ENCODE peak calls at places on chromosomes 4 and X, in five cellular contexts. P is stimulated activated CD8-positive, alpha-beta memory T cell treated with anti-CD3 and anti-CD28 coated beads, Interleukin-15, amount 100 ng/mL, for 4 hours; Z is ureter; Y is COR-L47; T is germinal center. J is an unnamed sample.

GRCh38 chr4:78902313-78902712 is 36.9 kb downstream of the PAQR3 start:
- DNase-seq in T (no peak), Y (no peak), Z (no peak), P (no peak), J (no peak)

GRCh38 chrX:119669424-119670037 is 23.4 kb downstream of the SEPTIN6 start:
- DNase-seq in Y (no peak), P (no peak), T (no peak), Z (no peak), J (no peak)

GRCh38 chr4:38804654-38805295 is at the start of gene TLR1:
- DNase-seq in Z (no peak), P (no peak), T (peak), Y (no peak), J (peak)

GRCh38 chrX:15745179-15745578 is 7.1 kb downstream of the CA5B start:
- DNase-seq in Y (no peak), P (no peak), T (no peak), Z (no peak), J (no peak)

GRCh38 chrX:34656467-34656841 is 631 bp downstream of the TMEM47 start:
- DNase-seq in T (no peak), Y (no peak), P (no peak), Z (peak), J (no peak)

GRCh38 chr4:121189351-121189750 is 25.2 kb upstream of the TNIP3 start:
- DNase-seq in T (no peak), Y (no peak), Z (no peak), P (no peak), J (no peak)

GRCh38 chr4:83503974-83504373 is 19.1 kb upstream of the ABRAXAS1 start:
- DNase-seq in Z (no peak), P (no peak), Y (no peak), T (no peak), J (no peak)

GRCh38 chr4:98614655-98615054 is 43.8 kb downstream of the TSPAN5 start:
- DNase-seq in Y (no peak), Z (no peak), T (no peak), P (no peak), J (no peak)

GRCh38 chrX:120731386-120731785 is 101.5 kb upstream of the C1GALT1C1 start:
- DNase-seq in T (no peak), Z (no peak), P (no peak), Y (no peak), J (no peak)

GRCh38 chrX:148134578-148134977 is 153.4 kb downstream of the FMR1NB start:
- DNase-seq in T (no peak), Z (no peak), Y (no peak), P (no peak), J (no peak)

GRCh38 chr4:184094532-184095192 is 123.0 kb downstream of the ENPP6 start:
- DNase-seq in Y (no peak), P (no peak), T (no peak), Z (no peak), J (no peak)

GRCh38 chr4:13523105-13523477 is 21.2 kb downstream of the NKX3-2 start:
- DNase-seq in Z (no peak), P (no peak), T (no peak), Y (no peak), J (no peak)

GRCh38 chr4:1842993-1843448 is 12.9 kb downstream of the LETM1 start:
- DNase-seq in P (no peak), T (no peak), Y (no peak), Z (no peak), J (no peak)

GRCh38 chrX:107742754-107743191 is 32.8 kb downstream of the TSC22D3 start:
- DNase-seq in T (no peak), P (no peak), Z (no peak), Y (no peak), J (no peak)

GRCh38 chrX:77436271-77436670 is 10.9 kb upstream of the FGF16 start:
- DNase-seq in T (no peak), Y (no peak), P (no peak), Z (no peak), J (no peak)

GRCh38 chrX:122868626-122869025 is 315.5 kb upstream of the GRIA3 start:
- DNase-seq in P (no peak), Z (no peak), T (no peak), Y (no peak), J (no peak)

GRCh38 chr4:82624819-82625218 is 63.0 kb upstream of the TMEM150C start:
- DNase-seq in T (no peak), Z (no peak), Y (no peak), P (no peak), J (no peak)

GRCh38 chr4:173333658-173334084 is 487 bp downstream of the HMGB2 start:
- DNase-seq in P (peak), T (peak), Y (peak), Z (peak), J (no peak)

GRCh38 chrX:146881521-146881920 is 67.0 kb upstream of the CXorf51A start:
- DNase-seq in T (no peak), Z (no peak), Y (no peak), P (no peak), J (no peak)

GRCh38 chrX:124421898-124422622 is 75.7 kb downstream of the SH2D1A start:
- DNase-seq in T (no peak), Y (no peak), Z (no peak), P (no peak), J (no peak)

GRCh38 chr4:7185487-7186030 is 6.8 kb upstream of the SORCS2 start:
- DNase-seq in P (no peak), Z (peak), T (no peak), Y (no peak), J (no peak)

GRCh38 chr4:171993247-171993646 is 180.0 kb downstream of the GALNTL6 start:
- DNase-seq in Y (no peak), Z (no peak), T (no peak), P (no peak), J (no peak)

GRCh38 chr4:40301592-40301991 is 33.5 kb upstream of the CHRNA9 start:
- DNase-seq in T (peak), Y (no peak), Z (no peak), P (no peak), J (no peak)

J was measured in glomerular endothelial cell.